ENCODE peak calls at places on chromosome 6, in seven cellular contexts. E is ovary, L is osteocyte, K is fibroblast of lung, N is HFFc6, Y is fibroblast of villous mesenchyme, M is GM06990. X is an unnamed sample.

GRCh38 chr6:117840541-117840983 is 66.5 kb upstream of the SLC35F1 start:
- DNase-seq in Y (peak; percentile 34), E (no peak), M (no peak), K (peak; percentile 74), N (peak; percentile 36), L (no peak), X (peak; percentile 24)

GRCh38 chr6:41637179-41638001 is 878 bp upstream of the MDFI start:
- DNase-seq in N (no peak), E (no peak), L (no peak), M (no peak), Y (no peak), K (no peak), X (no peak)

GRCh38 chr6:34964564-34964963 is 75.5 kb downstream of the ANKS1A start:
- DNase-seq in Y (no peak), E (peak; percentile 36), N (no peak), M (no peak), K (peak; percentile 64), L (no peak), X (no peak)

GRCh38 chr6:42618686-42619085 is 54.9 kb downstream of the UBR2 start:
- DNase-seq in L (no peak), Y (peak; percentile 11), N (peak; percentile 52), M (no peak), E (no peak), K (peak; percentile 79), X (no peak)

GRCh38 chr6:83307849-83308248 is 114.7 kb downstream of the RWDD2A start:
- DNase-seq in M (no peak), K (no peak), N (no peak), E (no peak), Y (no peak), L (no peak), X (no peak)

GRCh38 chr6:32952817-32953739 is at the start of gene HLA-DMA:
- DNase-seq in N (peak; percentile 98), K (peak; percentile 84), M (peak; percentile 87), E (peak; percentile 66), Y (peak; percentile 96), L (peak; percentile 93), X (peak; percentile 86)

GRCh38 chr6:167660944-167661343 is 165.8 kb upstream of the AFDN start:
- DNase-seq in L (no peak), M (no peak), Y (no peak), E (no peak), N (no peak), K (no peak), X (no peak)

GRCh38 chr6:119449253-119450156 is 99.9 kb upstream of the MAN1A1 start:
- DNase-seq in L (no peak), N (no peak), Y (no peak), K (no peak), E (no peak), M (no peak), X (no peak)

GRCh38 chr6:154370545-154370944 is 13.9 kb upstream of the IPCEF1 start:
- DNase-seq in K (peak; percentile 53), M (no peak), E (no peak), N (peak; percentile 47), Y (peak; percentile 42), L (peak; percentile 32), X (peak; percentile 33)

GRCh38 chr6:136719280-136720044 is 72.8 kb downstream of the MAP3K5 start:
- DNase-seq in N (no peak), M (peak; percentile 70), E (no peak), L (no peak), K (no peak), Y (no peak), X (no peak)

GRCh38 chr6:169508452-169508851 is 193.4 kb downstream of the WDR27 start:
- DNase-seq in Y (no peak), E (no peak), M (no peak), L (no peak), N (no peak), K (no peak), X (no peak)

GRCh38 chr6:150270330-150271052 is 98.3 kb upstream of the IYD start:
- DNase-seq in Y (no peak), E (no peak), N (no peak), M (no peak), K (no peak), L (no peak), X (no peak)

GRCh38 chr6:65979120-65979519 is 272.1 kb upstream of the EYS start:
- DNase-seq in Y (no peak), M (no peak), L (no peak), K (no peak), E (no peak), N (no peak), X (no peak)

GRCh38 chr6:121260651-121261102 is 73.6 kb downstream of the TBC1D32 start:
- DNase-seq in N (no peak), K (peak; percentile 72), E (no peak), M (no peak), Y (peak; percentile 83), L (no peak), X (no peak)

GRCh38 chr6:142819603-142820335 is 125.2 kb downstream of the HIVEP2 start:
- DNase-seq in N (no peak), E (no peak), M (peak; percentile 69), K (peak; percentile 70), Y (peak; percentile 59), L (no peak), X (peak; percentile 34)

GRCh38 chr6:117538615-117539014 is 56.1 kb downstream of the DCBLD1 start:
- DNase-seq in Y (no peak), L (no peak), K (peak; percentile 25), M (no peak), N (no peak), E (no peak), X (no peak)

GRCh38 chr6:5082487-5083306 is 2.4 kb upstream of the PPP1R3G start:
- DNase-seq in E (no peak), Y (peak; percentile 61), N (peak; percentile 96), M (no peak), K (peak; percentile 83), L (peak; percentile 79), X (no peak)

GRCh38 chr6:41013473-41014153 is 25.4 kb downstream of the UNC5CL start:
- DNase-seq in M (no peak), Y (no peak), L (no peak), E (no peak), K (no peak), N (no peak), X (no peak)

GRCh38 chr6:43395822-43396221 is 26.4 kb upstream of the ZNF318 start:
- DNase-seq in M (no peak), N (no peak), K (no peak), E (no peak), Y (no peak), L (no peak), X (no peak)

GRCh38 chr6:165488624-165489295 is 174.3 kb downstream of the PDE10A start:
- DNase-seq in K (no peak), L (no peak), Y (no peak), N (no peak), E (no peak), M (no peak), X (no peak)
- TF ChIP-seq CTCF in K (no peak), L (no peak), Y (no peak), N (no peak), E (no peak), M (no peak), X (no peak)

DNA sequence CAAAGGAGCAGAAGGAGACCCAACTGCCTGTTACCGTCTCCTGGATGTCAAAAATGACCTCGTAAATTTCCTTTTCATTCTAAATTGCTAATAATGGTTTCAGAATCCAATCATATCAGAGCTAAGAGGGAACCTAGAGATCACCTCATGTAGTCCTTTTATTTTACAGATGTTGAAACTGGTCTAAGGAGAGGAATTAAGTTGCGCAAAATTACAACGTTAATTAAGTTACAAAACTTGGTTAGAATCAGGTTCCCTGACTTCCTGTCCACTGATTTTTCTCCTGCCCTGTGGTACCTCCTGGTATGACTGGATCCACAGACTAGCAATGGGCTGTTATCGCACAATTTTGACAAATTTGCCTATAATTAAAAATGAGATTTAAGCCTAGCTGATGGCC is 9.0 kb upstream of the STK38 start:
- DNase-seq in N (no peak), M (no peak), Y (no peak), L (no peak), K (no peak), E (no peak), X (no peak)
- TF ChIP-seq CTCF in N (no peak), M (no peak), Y (no peak), L (no peak), K (no peak), E (no peak), X (no peak)

GRCh38 chr6:130037207-130037811 is 18.9 kb downstream of the L3MBTL3 start:
- DNase-seq in L (no peak), E (no peak), Y (no peak), N (no peak), M (no peak), K (no peak), X (no peak)
- TF ChIP-seq CTCF in L (peak; percentile 57), E (no peak), Y (peak; percentile 58), N (peak; percentile 87), M (peak; percentile 45), K (peak; percentile 14), X (peak; percentile 15)

DNA sequence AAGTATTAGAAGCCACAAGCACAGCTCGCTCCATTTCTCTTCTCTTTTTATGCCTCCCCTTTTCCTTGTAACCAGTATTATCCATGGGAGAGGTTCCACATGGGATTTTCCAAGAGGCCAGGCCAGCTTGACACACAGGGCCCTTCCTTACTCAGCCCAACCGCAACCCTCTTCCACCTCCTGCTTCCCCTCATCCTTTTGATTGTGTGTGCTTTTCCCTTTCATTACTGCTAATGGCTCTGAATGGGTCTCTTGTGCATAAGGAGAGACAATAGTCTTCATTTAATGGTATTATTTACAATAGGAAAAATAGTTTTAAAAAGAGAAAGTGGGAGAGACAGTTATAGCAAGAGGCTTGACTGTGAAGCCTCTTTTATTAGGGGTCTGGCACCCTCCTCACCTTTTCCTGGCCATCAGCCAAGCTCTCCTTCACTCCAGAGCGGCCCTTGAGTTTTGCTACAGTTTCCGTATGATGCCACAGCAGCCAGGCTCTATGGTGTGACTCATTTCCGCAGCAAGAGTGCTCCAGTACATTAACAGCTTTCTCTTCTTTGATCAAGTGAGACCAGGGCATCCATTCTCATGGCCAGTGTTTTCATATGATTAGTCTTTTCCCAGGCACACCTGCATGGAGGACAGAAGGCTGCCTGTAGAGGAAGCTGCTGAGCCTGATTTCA is 579.5 kb downstream of the TFAP2B start:
- DNase-seq in E (no peak), L (no peak), K (peak; percentile 30), Y (no peak), N (no peak), M (no peak), X (peak; percentile 8)
- TF ChIP-seq CTCF in E (no peak), L (no peak), K (no peak), Y (no peak), N (no peak), M (no peak), X (no peak)

GRCh38 chr6:63307581-63308246 is 12.1 kb downstream of the LGSN start:
- DNase-seq in E (no peak), N (peak; percentile 67), Y (peak; percentile 57), K (peak; percentile 11), L (no peak), M (peak; percentile 8), X (peak; percentile 36)
- TF ChIP-seq CTCF in E (no peak), N (peak; percentile 77), Y (peak; percentile 54), K (peak; percentile 55), L (peak; percentile 57), M (peak; percentile 66), X (peak; percentile 51)

DNA sequence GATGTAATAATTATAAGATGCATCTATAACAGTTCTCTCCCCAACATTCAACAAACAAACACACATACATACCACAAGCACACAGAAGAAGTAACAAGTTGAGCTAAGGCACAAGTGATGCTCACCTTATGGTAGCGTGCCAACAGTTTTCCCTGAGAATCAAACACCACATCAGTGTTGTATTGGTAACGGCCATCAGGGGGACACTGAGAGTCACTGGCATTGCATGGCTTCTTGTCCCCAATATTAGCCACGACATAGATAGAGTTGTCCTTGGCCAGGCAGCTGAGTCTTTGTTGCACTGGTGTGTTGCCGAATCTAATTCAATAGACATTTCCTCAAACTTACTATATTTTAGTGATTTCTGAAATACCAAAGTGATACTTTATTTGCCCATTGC is 14.8 kb upstream of the VNN1 start:
- DNase-seq in K (no peak), E (no peak), M (no peak), L (no peak), N (no peak), Y (no peak), X (no peak)
- TF ChIP-seq CTCF in K (no peak), E (no peak), M (peak; percentile 12), L (no peak), N (peak; percentile 15), Y (no peak), X (no peak)

X was measured in GM10248.